ENCODE peak calls at places on chromosome 10, in eight cellular contexts. V, B, G, T, J, X, M and O are unnamed samples.
A peak's percentile ranks its signal among the peaks of the same experiment; 100 is the strongest.

GRCh38 chr10:124323806-124324205 is 94.9 kb downstream of the OAT start:
- DNase-seq in V (no peak), B (no peak), G (no peak), T (no peak), J (peak; percentile 33), X (peak; percentile 41), M (no peak), O (no peak)

GRCh38 chr10:20877986-20878979 is 18.8 kb downstream of the NEBL start:
- DNase-seq in V (no peak), B (no peak), G (no peak), T (no peak), J (no peak), X (no peak), M (no peak), O (no peak)

GRCh38 chr10:17582015-17582414 is 35.2 kb downstream of the HACD1 start:
- DNase-seq in V (no peak), B (no peak), G (no peak), T (no peak), J (no peak), X (no peak), M (no peak), O (no peak)

GRCh38 chr10:5684971-5685763 is 529 bp downstream of the TASOR2 start:
- DNase-seq in V (peak; percentile 82), B (peak; percentile 62), G (peak; percentile 48), T (peak; percentile 85), J (peak; percentile 66), X (peak; percentile 81), M (peak; percentile 66), O (peak; percentile 64)

GRCh38 chr10:29480281-29480954 is 154.4 kb downstream of the SVIL start:
- DNase-seq in V (peak; percentile 33), B (no peak), G (no peak), T (no peak), J (no peak), X (no peak), M (no peak), O (no peak)

GRCh38 chr10:35639651-35640311 is 2.3 kb downstream of the FZD8 start:
- DNase-seq in V (no peak), B (peak; percentile 42), G (no peak), T (peak; percentile 59), J (no peak), X (peak; percentile 74), M (peak; percentile 33), O (peak; percentile 19)

GRCh38 chr10:73810735-73811465 is 498 bp downstream of the NDST2 start:
- DNase-seq in V (peak; percentile 81), B (peak; percentile 29), G (peak; percentile 44), T (peak; percentile 41), J (no peak), X (no peak), M (peak; percentile 35), O (peak; percentile 34)

GRCh38 chr10:99344715-99345114 is 15.6 kb downstream of the CNNM1 start:
- DNase-seq in V (no peak), B (no peak), G (no peak), T (no peak), J (no peak), X (no peak), M (no peak), O (no peak)

GRCh38 chr10:109588259-109588658 is 335.1 kb downstream of the XPNPEP1 start:
- DNase-seq in V (no peak), B (no peak), G (no peak), T (no peak), J (no peak), X (no peak), M (no peak), O (no peak)

GRCh38 chr10:71584461-71584860 is 135.1 kb downstream of the C10orf105 start:
- DNase-seq in V (no peak), B (no peak), G (no peak), T (no peak), J (no peak), X (no peak), M (no peak), O (no peak)

GRCh38 chr10:88130912-88131311 is 267.5 kb downstream of the PTEN start:
- DNase-seq in V (no peak), B (no peak), G (no peak), T (no peak), J (no peak), X (no peak), M (no peak), O (no peak)

GRCh38 chr10:113226404-113226803 is 276.4 kb downstream of the TCF7L2 start:
- DNase-seq in V (no peak), B (no peak), G (peak; percentile 24), T (no peak), J (no peak), X (no peak), M (no peak), O (no peak)

GRCh38 chr10:124300224-124300623 is 118.5 kb downstream of the OAT start:
- DNase-seq in V (no peak), B (no peak), G (no peak), T (no peak), J (peak; percentile 21), X (peak; percentile 40), M (no peak), O (no peak)

GRCh38 chr10:118663176-118663575 is 67.7 kb upstream of the PRLHR start:
- DNase-seq in V (no peak), B (no peak), G (no peak), T (no peak), J (no peak), X (no peak), M (no peak), O (no peak)

GRCh38 chr10:20085115-20085514 is 268.9 kb downstream of the PLXDC2 start:
- DNase-seq in V (no peak), B (no peak), G (no peak), T (no peak), J (no peak), X (no peak), M (no peak), O (no peak)

GRCh38 chr10:106387063-106387462 is 777.4 kb downstream of the SORCS1 start:
- DNase-seq in V (no peak), B (no peak), G (no peak), T (no peak), J (no peak), X (no peak), M (no peak), O (no peak)

GRCh38 chr10:32981760-32982159 is 23.7 kb upstream of the ITGB1 start:
- DNase-seq in V (peak; percentile 37), B (peak; percentile 62), G (no peak), T (peak; percentile 62), J (peak; percentile 54), X (no peak), M (peak; percentile 50), O (peak; percentile 39)

GRCh38 chr10:55641601-55642000 is 719.5 kb downstream of the ZWINT start:
- DNase-seq in V (no peak), B (no peak), G (no peak), T (no peak), J (no peak), X (no peak), M (no peak), O (no peak)

GRCh38 chr10:133245439-133246235 is 8.0 kb downstream of the VENTX start:
- DNase-seq in V (no peak), B (no peak), G (no peak), T (peak; percentile 86), J (no peak), X (no peak), M (peak; percentile 41), O (no peak)

DNA sequence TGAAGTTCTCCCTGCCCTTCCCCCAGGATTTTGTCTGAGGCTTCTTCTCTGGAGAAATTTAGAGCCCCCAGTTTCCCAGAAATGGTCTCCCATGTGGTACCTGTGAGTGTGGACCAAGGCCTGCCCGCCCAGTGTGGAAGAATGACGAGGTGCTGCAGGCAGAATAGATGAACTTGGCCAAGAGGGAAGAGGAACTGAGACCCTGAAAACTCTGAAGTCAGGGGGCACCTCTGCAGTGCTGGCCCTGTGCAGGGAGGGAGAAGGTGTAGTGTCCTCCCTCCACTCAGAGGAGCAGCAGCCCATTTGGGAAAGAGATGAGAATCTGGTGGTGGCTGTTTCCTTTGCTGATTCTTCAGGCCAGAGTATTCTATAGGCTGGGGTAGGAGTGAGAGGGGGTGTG is 115.2 kb upstream of the PCGF5 start:
- DNase-seq in V (no peak), B (no peak), G (no peak), T (no peak), J (no peak), X (no peak), M (no peak), O (no peak)
- H3K27ac ChIP-seq in V (no peak overlapping the region), B (no peak overlapping the region), G (no peak overlapping the region), T (no peak overlapping the region), J (no peak overlapping the region), X (no peak overlapping the region), M (no peak overlapping the region), O (no peak overlapping the region)

DNA sequence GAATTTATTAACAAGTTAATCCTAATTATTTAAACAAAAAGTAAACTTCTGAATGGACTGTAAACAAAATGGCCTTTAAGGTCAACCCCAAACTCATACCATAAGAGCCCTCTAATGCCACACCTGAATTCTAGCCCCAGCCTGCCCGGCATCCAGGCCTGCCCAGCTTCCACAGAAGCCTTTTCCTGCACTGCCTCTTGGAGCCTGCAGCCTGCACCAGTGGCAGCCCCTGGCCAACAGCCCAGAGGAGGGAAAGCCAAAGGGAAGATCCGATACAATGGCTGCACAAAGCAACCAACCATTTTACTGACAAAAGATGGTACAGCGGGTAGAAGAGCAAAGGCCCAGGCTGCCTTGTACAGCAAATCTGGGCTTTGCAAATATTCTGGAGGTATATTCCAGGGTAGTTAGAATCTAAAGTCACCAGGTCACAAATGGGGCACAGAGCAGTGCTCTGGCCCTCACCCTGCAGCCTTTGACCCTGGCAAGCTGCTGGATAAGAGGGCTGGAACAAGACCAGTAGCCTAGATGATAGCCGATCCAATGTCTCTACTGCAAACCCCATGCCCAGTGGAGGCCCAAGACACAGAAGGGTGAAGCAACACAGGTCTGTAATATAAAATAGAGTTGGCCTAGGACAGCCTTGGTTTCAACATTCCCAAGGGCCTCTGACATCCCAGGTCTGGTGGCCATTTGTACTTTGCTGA is 12.5 kb upstream of the CH25H start:
- DNase-seq in V (no peak), B (no peak), G (no peak), T (no peak), J (peak; percentile 89), X (no peak), M (no peak), O (no peak)
- H3K4me3 ChIP-seq in V (no peak overlapping the region), B (no peak overlapping the region), G (no peak overlapping the region), T (no peak overlapping the region), J (no peak overlapping the region), X (no peak overlapping the region), M (no peak overlapping the region), O (no peak overlapping the region)

DNA sequence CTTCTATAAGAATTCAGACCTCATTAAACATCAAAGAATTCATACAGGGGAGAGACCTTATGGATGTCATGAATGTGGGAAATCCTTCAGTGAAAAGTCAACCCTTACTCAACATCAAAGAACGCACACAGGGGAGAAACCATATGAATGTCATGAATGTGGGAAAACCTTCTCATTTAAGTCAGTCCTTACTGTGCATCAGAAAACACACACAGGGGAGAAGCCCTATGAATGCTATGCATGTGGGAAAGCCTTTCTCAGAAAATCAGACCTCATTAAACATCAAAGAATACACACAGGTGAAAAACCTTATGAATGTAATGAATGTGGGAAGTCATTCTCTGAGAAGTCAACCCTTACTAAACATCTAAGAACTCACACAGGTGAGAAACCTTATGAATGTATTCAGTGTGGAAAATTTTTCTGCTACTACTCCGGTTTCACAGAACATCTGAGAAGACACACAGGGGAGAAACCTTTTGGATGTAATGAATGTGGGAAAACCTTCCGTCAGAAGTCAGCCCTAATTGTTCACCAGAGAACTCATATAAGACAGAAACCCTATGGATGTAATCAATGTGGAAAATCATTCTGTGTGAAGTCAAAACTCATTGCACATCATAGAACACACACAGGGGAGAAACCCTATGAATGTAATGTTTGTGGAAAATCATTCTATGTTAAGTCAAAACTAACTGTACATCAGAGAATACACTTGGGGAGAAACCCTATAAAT is 24.1 kb downstream of the ZNF37A start:
- DNase-seq in V (no peak), B (no peak), G (no peak), T (no peak), J (no peak), X (no peak), M (no peak), O (no peak)
- H3K9me3 ChIP-seq in V (peaks cover 47% of the 10 kb centered on the region), B (peaks cover 84% of the 10 kb centered on the region), G (peaks cover 31% of the 10 kb centered on the region), T (peaks cover 31% of the 10 kb centered on the region), J (peaks cover 57% of the 10 kb centered on the region), X (peaks cover 78% of the 10 kb centered on the region), M (peaks cover 99% of the 10 kb centered on the region), O (peaks cover 100% of the 10 kb centered on the region)

GRCh38 chr10:11429439-11430052 is 181.9 kb downstream of the USP6NL start:
- DNase-seq in V (no peak), B (no peak), G (no peak), T (no peak), J (no peak), X (no peak), M (no peak), O (no peak)
- H3K27ac ChIP-seq in V (no peak overlapping the region), B (no peak overlapping the region), G (no peak overlapping the region), T (no peak overlapping the region), J (no peak overlapping the region), X (no peak overlapping the region), M (no peak overlapping the region), O (no peak overlapping the region)